ENCODE peak calls at places on chromosomes 6 and 20, in four cellular contexts. One of them, this sample, is unnamed.

GRCh38 chr20:57118107-57118769 is 148.2 kb downstream of the BMP7 start:
- DNase-seq in Peyer's patch: no peak
- DNase-seq in ovary: no peak
- DNase-seq in right cardiac atrium: no peak
- DNase-seq in this sample: no peak

GRCh38 chr6:71468841-71469750 is 180.5 kb downstream of the OGFRL1 start:
- DNase-seq in right cardiac atrium: no peak
- DNase-seq in Peyer's patch: no peak
- DNase-seq in ovary: no peak
- DNase-seq in this sample: no peak

GRCh38 chr6:132190097-132190814 is 211.0 kb downstream of the MOXD1 start:
- DNase-seq in Peyer's patch: no peak
- DNase-seq in right cardiac atrium: no peak
- DNase-seq in ovary: no peak
- DNase-seq in this sample: no peak

GRCh38 chr20:8756410-8756809 is 312.5 kb upstream of the PLCB4 start:
- DNase-seq in ovary: no peak
- DNase-seq in right cardiac atrium: no peak
- DNase-seq in Peyer's patch: no peak
- DNase-seq in this sample: no peak

GRCh38 chr20:41161886-41162285 is 24.5 kb downstream of the PLCG1 start:
- DNase-seq in right cardiac atrium: peak; percentile 18
- DNase-seq in Peyer's patch: no peak
- DNase-seq in ovary: no peak
- DNase-seq in this sample: no peak

GRCh38 chr20:31822421-31823330 is 3.5 kb downstream of the MYLK2 start:
- DNase-seq in right cardiac atrium: peak; percentile 73
- DNase-seq in ovary: peak; percentile 86
- DNase-seq in Peyer's patch: peak; percentile 64
- DNase-seq in this sample: no peak

GRCh38 chr6:145544514-145544913 is 190.8 kb downstream of the EPM2A start:
- DNase-seq in right cardiac atrium: no peak
- DNase-seq in Peyer's patch: no peak
- DNase-seq in ovary: no peak
- DNase-seq in this sample: no peak

GRCh38 chr6:36463686-36464085 is 20.9 kb downstream of the KCTD20 start:
- DNase-seq in Peyer's patch: no peak
- DNase-seq in ovary: no peak
- DNase-seq in right cardiac atrium: no peak
- DNase-seq in this sample: no peak

GRCh38 chr6:308307-308706 is 16.0 kb downstream of the DUSP22 start:
- DNase-seq in ovary: no peak
- DNase-seq in Peyer's patch: no peak
- DNase-seq in right cardiac atrium: no peak
- DNase-seq in this sample: no peak

GRCh38 chr6:308768-309167 is 16.5 kb downstream of the DUSP22 start:
- DNase-seq in right cardiac atrium: no peak
- DNase-seq in Peyer's patch: no peak
- DNase-seq in ovary: no peak
- DNase-seq in this sample: no peak

GRCh38 chr6:306641-307061 is 14.4 kb downstream of the DUSP22 start:
- DNase-seq in right cardiac atrium: no peak
- DNase-seq in ovary: no peak
- DNase-seq in Peyer's patch: no peak
- DNase-seq in this sample: no peak

GRCh38 chr6:307874-308273 is 15.6 kb downstream of the DUSP22 start:
- DNase-seq in right cardiac atrium: no peak
- DNase-seq in Peyer's patch: no peak
- DNase-seq in ovary: no peak
- DNase-seq in this sample: no peak

GRCh38 chr6:307065-307814 is 15.0 kb downstream of the DUSP22 start:
- DNase-seq in Peyer's patch: no peak
- DNase-seq in ovary: no peak
- DNase-seq in right cardiac atrium: peak; percentile 49
- DNase-seq in this sample: no peak
- H3K9me3 ChIP-seq in Peyer's patch: no peaks in the 10 kb centered on the region
- H3K9me3 ChIP-seq in ovary: no peaks in the 10 kb centered on the region
- H3K9me3 ChIP-seq in right cardiac atrium: no peaks in the 10 kb centered on the region
- H3K9me3 ChIP-seq in this sample: peaks cover 2% of the 10 kb centered on the region

GRCh38 chr6:24840187-24840586 is 41.5 kb upstream of the ARMH2 start:
- DNase-seq in Peyer's patch: no peak
- DNase-seq in right cardiac atrium: no peak
- DNase-seq in ovary: no peak
- DNase-seq in this sample: no peak

GRCh38 chr6:24838081-24838480 is 39.4 kb upstream of the ARMH2 start:
- DNase-seq in ovary: no peak
- DNase-seq in right cardiac atrium: no peak
- DNase-seq in Peyer's patch: no peak
- DNase-seq in this sample: no peak

GRCh38 chr6:24836116-24836515 is 37.4 kb upstream of the ARMH2 start:
- DNase-seq in right cardiac atrium: no peak
- DNase-seq in Peyer's patch: no peak
- DNase-seq in ovary: no peak
- DNase-seq in this sample: no peak

GRCh38 chr6:24844061-24844460 is 45.3 kb upstream of the ARMH2 start:
- DNase-seq in ovary: no peak
- DNase-seq in Peyer's patch: no peak
- DNase-seq in right cardiac atrium: no peak
- DNase-seq in this sample: no peak

DNA sequence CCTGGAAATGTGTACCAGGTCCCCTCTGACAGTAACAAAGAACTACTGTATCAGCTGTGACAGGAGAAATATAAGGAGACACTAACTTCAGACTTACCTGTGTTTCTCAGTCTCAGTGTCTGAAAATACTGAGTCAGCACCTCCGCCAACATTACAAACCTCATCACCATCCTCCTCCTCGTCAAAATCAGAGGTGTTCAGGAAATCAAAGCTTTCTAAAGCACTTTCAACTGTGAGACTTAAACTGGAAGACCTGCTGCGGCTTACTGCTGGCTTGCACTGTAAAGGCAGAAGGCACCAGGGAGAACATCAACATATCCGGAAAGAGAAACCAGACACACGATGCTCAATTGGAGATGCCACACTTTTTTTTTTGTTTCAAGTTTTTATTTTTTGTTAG is 40.3 kb upstream of the ARMH2 start:
- DNase-seq in right cardiac atrium: no peak
- DNase-seq in Peyer's patch: no peak
- DNase-seq in ovary: no peak
- DNase-seq in this sample: no peak
- H3K27ac ChIP-seq in right cardiac atrium: no peak overlapping the region
- H3K27ac ChIP-seq in Peyer's patch: no peak overlapping the region
- H3K27ac ChIP-seq in ovary: no peak overlapping the region
- H3K27ac ChIP-seq in this sample: no peak overlapping the region

GRCh38 chr6:130274007-130274406 is 51.3 kb upstream of the SAMD3 start:
- DNase-seq in Peyer's patch: no peak
- DNase-seq in right cardiac atrium: no peak
- DNase-seq in ovary: no peak
- DNase-seq in this sample: no peak
- H3K9me3 ChIP-seq in Peyer's patch: peaks cover 12% of the 10 kb centered on the region
- H3K9me3 ChIP-seq in right cardiac atrium: no peaks in the 10 kb centered on the region
- H3K9me3 ChIP-seq in ovary: peaks cover 4% of the 10 kb centered on the region
- H3K9me3 ChIP-seq in this sample: peaks cover 4% of the 10 kb centered on the region

GRCh38 chr6:29501106-29501505 is 13.3 kb upstream of the MAS1L start:
- DNase-seq in right cardiac atrium: no peak
- DNase-seq in Peyer's patch: no peak
- DNase-seq in ovary: no peak
- DNase-seq in this sample: no peak
- H3K27ac ChIP-seq in right cardiac atrium: no peak overlapping the region
- H3K27ac ChIP-seq in Peyer's patch: no peak overlapping the region
- H3K27ac ChIP-seq in ovary: no peak overlapping the region
- H3K27ac ChIP-seq in this sample: no peak overlapping the region

This sample was measured in RWPE2.